ENCODE peak calls at places on chromosome 14, in four cellular contexts. I, U, O and C are unnamed samples.

GRCh38 chr14:30069536-30069935 is 141.9 kb upstream of the PRKD1 start:
- DNase-seq in I (no peak), U (no peak), O (peak; percentile 16), C (no peak)

GRCh38 chr14:76768671-76769500 is 7.6 kb downstream of the VASH1 start:
- DNase-seq in I (no peak), U (no peak), O (no peak), C (no peak)

GRCh38 chr14:79405511-79405910 is 805.8 kb downstream of the DIO2 start:
- DNase-seq in I (no peak), U (no peak), O (no peak), C (no peak)

GRCh38 chr14:101088714-101089113 is 185.2 kb upstream of the RTL1 start:
- DNase-seq in I (no peak), U (no peak), O (no peak), C (no peak)

GRCh38 chr14:59507063-59507751 is 22.9 kb downstream of the JKAMP start:
- DNase-seq in I (peak; percentile 34), U (peak; percentile 7), O (peak; percentile 58), C (peak; percentile 61)

GRCh38 chr14:22598099-22598895 is at the start of gene ABHD4:
- DNase-seq in I (peak; percentile 65), U (peak; percentile 59), O (peak; percentile 91), C (peak; percentile 94)

GRCh38 chr14:32102152-32102787 is 25.2 kb downstream of the ARHGAP5 start:
- DNase-seq in I (no peak), U (no peak), O (no peak), C (no peak)

GRCh38 chr14:37237735-37238200 is 40.0 kb downstream of the MIPOL1 start:
- DNase-seq in I (no peak), U (no peak), O (no peak), C (no peak)

GRCh38 chr14:50577983-50578382 is 18.0 kb downstream of the ATL1 start:
- DNase-seq in I (no peak), U (no peak), O (no peak), C (no peak)

GRCh38 chr14:103547941-103548462 is 14.5 kb downstream of the BAG5 start:
- DNase-seq in I (no peak), U (no peak), O (no peak), C (peak; percentile 24)

GRCh38 chr14:50775357-50775756 is 55.6 kb downstream of the NIN start:
- DNase-seq in I (peak; percentile 87), U (no peak), O (peak; percentile 93), C (no peak)

GRCh38 chr14:103730490-103731035 is 15.0 kb downstream of the ZFYVE21 start:
- DNase-seq in I (no peak), U (no peak), O (no peak), C (peak; percentile 51)

GRCh38 chr14:69631509-69631908 is 20.1 kb downstream of the SUSD6 start:
- DNase-seq in I (no peak), U (no peak), O (peak; percentile 60), C (no peak)

GRCh38 chr14:32043624-32044023 is 33.5 kb upstream of the ARHGAP5 start:
- DNase-seq in I (no peak), U (no peak), O (no peak), C (no peak)

GRCh38 chr14:22003471-22003870 is 329.9 kb upstream of the OR4E1 start:
- DNase-seq in I (no peak), U (no peak), O (no peak), C (no peak)

GRCh38 chr14:22381751-22382150 is 207.3 kb downstream of the DAD1 start:
- DNase-seq in I (no peak), U (no peak), O (no peak), C (no peak)

GRCh38 chr14:51224551-51224950 is 15.5 kb upstream of the TMX1 start:
- DNase-seq in I (no peak), U (no peak), O (peak; percentile 61), C (no peak)

GRCh38 chr14:68978550-68978911 is 571 bp downstream of the ACTN1 start:
- DNase-seq in I (peak; percentile 43), U (no peak), O (peak; percentile 73), C (peak; percentile 63)

GRCh38 chr14:97719931-97720330 is 922.7 kb downstream of the VRK1 start:
- DNase-seq in I (no peak), U (peak; percentile 19), O (no peak), C (no peak)

GRCh38 chr14:104116544-104117340 is 21.6 kb upstream of the KIF26A start:
- DNase-seq in I (peak; percentile 63), U (no peak), O (no peak), C (peak; percentile 22)

GRCh38 chr14:55847766-55848165 is 267.8 kb downstream of the KTN1 start:
- DNase-seq in I (no peak), U (no peak), O (peak; percentile 73), C (no peak)

GRCh38 chr14:100096656-100097055 is 31.4 kb downstream of the EVL start:
- DNase-seq in I (peak; percentile 80), U (no peak), O (peak; percentile 83), C (no peak)

GRCh38 chr14:50800032-50800431 is 30.9 kb downstream of the NIN start:
- DNase-seq in I (no peak), U (no peak), O (peak; percentile 65), C (no peak)

GRCh38 chr14:46250113-46250703 is 401.4 kb downstream of the RPL10L start:
- DNase-seq in I (peak; percentile 2), U (no peak), O (peak; percentile 42), C (no peak)

GRCh38 chr14:82710257-82710841 is 1176.7 kb upstream of the SEL1L start:
- DNase-seq in I (peak; percentile 16), U (no peak), O (peak; percentile 55), C (peak; percentile 31)

DNA sequence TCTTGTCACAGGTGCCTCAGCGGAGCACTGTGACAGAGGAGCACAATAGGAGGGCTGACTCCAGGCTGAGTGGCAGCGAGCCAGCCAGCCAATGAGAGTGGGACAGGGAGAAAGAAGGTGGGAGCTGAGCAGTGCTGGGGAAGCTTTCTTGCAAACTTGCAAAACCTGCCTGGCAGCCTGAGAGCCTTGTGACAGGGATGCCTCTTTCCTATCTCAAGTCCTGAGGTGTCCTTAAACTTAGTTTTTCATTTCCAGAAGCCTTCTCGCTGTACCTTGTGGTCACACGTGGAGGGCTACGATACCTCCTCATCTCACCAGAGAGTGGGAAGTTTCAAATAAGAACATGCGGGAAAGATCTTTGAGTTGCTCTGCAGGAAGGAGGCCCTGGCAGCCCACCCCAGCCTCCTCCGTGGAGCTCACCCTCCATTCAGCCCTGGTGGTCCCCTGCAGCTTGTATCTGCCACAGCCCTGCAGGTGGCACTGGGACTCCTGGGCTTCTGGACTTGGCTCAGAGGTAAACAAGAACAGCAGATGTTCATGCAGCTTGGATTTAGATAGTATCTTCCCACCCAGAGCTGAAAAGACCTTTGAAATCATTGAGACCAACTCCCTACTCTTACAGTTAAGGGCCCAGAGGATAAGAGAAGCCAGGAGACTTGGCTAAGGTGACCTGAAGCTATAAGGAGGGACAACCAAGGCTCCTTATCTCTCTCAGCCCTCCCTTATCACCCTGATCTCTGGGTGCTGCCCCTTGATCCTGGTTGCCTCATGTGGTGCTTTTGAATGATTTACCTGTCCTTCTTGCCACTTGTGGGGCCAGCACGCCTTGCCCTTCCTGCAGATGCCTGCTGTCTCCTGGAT is 153.5 kb upstream of the MAX start:
- DNase-seq in I (peak; percentile 84), U (no peak), O (no peak), C (no peak)
- H3K27ac ChIP-seq in I (peak overlapping the region; percentile 88), U (no peak overlapping the region), O (peak overlapping the region; percentile 25), C (no peak overlapping the region)

GRCh38 chr14:86052868-86053267 is 522.9 kb downstream of the FLRT2 start:
- DNase-seq in I (no peak), U (no peak), O (no peak), C (no peak)
- H3K9me3 ChIP-seq in I (no peaks in the 10 kb centered on the region), U (no peaks in the 10 kb centered on the region), O (no peaks in the 10 kb centered on the region), C (no peaks in the 10 kb centered on the region)

GRCh38 chr14:89126461-89126860 is 290.6 kb downstream of the FOXN3 start:
- DNase-seq in I (no peak), U (no peak), O (no peak), C (no peak)
- H3K4me3 ChIP-seq in I (no peak overlapping the region), U (no peak overlapping the region), O (no peak overlapping the region), C (no peak overlapping the region)

DNA sequence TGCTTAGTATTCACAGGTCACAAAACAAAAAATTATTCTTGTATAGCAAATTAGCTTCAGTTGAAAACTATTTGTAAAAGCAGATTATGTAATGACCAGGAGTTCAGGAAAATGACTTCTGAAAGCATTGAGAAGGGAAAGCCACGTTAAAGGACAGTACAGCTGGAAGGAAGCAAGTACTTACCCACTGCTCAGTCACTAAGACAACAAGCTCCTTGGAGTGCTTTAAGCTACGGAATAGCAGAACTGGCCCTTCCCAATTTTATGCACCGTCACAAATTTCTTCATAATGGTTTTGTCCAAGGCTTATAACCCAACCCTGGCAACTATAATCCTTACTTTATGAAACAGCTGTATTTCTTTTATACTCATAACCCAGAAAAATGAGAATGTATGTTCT is 13.0 kb upstream of the SNAPC1 start:
- DNase-seq in I (no peak), U (no peak), O (peak; percentile 70), C (no peak)
- H3K27ac ChIP-seq in I (no peak overlapping the region), U (peak overlapping the region; percentile 44), O (peak overlapping the region; percentile 75), C (peak overlapping the region; percentile 90)